ENCODE peak calls at places on chromosomes 2 and 18, in six cellular contexts. R, D, N, G, O and C are unnamed samples.

GRCh38 chr18:31837879-31838278 is 77.2 kb upstream of the SLC25A52 start:
- DNase-seq in R (no peak), D (no peak), N (no peak), G (no peak), O (no peak), C (no peak)

GRCh38 chr2:61471905-61472805 is 1.3 kb upstream of the USP34 start:
- DNase-seq in R (no peak), D (no peak), N (no peak), G (no peak), O (peak; percentile 45), C (no peak)

GRCh38 chr2:142892715-142893114 is 15.3 kb downstream of the KYNU start:
- DNase-seq in R (no peak), D (no peak), N (no peak), G (no peak), O (no peak), C (no peak)

GRCh38 chr2:26671691-26672090 is 20.8 kb upstream of the KCNK3 start:
- DNase-seq in R (no peak), D (no peak), N (no peak), G (no peak), O (no peak), C (no peak)

GRCh38 chr2:239026711-239027430 is 179.0 kb downstream of the TWIST2 start:
- DNase-seq in R (no peak), D (no peak), N (no peak), G (no peak), O (no peak), C (no peak)

GRCh38 chr2:51231071-51231470 is 199.1 kb upstream of the NRXN1 start:
- DNase-seq in R (no peak), D (no peak), N (no peak), G (no peak), O (no peak), C (no peak)

GRCh38 chr2:177148477-177149154 is 64.0 kb upstream of the HNRNPA3 start:
- DNase-seq in R (peak; percentile 65), D (peak; percentile 81), N (no peak), G (peak; percentile 65), O (peak; percentile 67), C (peak; percentile 81)

GRCh38 chr2:20624884-20625485 is 25.9 kb downstream of the HS1BP3 start:
- DNase-seq in R (peak; percentile 13), D (no peak), N (no peak), G (no peak), O (no peak), C (peak; percentile 61)

GRCh38 chr2:226114436-226114835 is 685.2 kb downstream of the IRS1 start:
- DNase-seq in R (no peak), D (no peak), N (no peak), G (no peak), O (peak; percentile 46), C (no peak)

GRCh38 chr18:48238206-48238605 is 171.0 kb downstream of the ZBTB7C start:
- DNase-seq in R (no peak), D (no peak), N (peak; percentile 4), G (no peak), O (peak; percentile 11), C (no peak)

GRCh38 chr18:8800041-8800441 is 94.7 kb downstream of the MTCL1 start:
- DNase-seq in R (no peak), D (peak; percentile 43), N (no peak), G (no peak), O (no peak), C (no peak)

GRCh38 chr18:41532344-41533086 is 422.5 kb upstream of the PIK3C3 start:
- DNase-seq in R (no peak), D (peak; percentile 15), N (no peak), G (no peak), O (peak; percentile 22), C (no peak)

GRCh38 chr18:61992285-61992684 is 99.5 kb upstream of the RNF152 start:
- DNase-seq in R (no peak), D (no peak), N (peak; percentile 47), G (no peak), O (peak; percentile 93), C (no peak)

GRCh38 chr2:38747007-38747424 is 4.1 kb downstream of the SRSF7 start:
- DNase-seq in R (no peak), D (no peak), N (no peak), G (no peak), O (no peak), C (no peak)

GRCh38 chr2:168241208-168241607 is 6.2 kb downstream of the STK39 start:
- DNase-seq in R (no peak), D (no peak), N (no peak), G (no peak), O (no peak), C (no peak)

GRCh38 chr2:179340678-179341077 is 76.0 kb upstream of the SESTD1 start:
- DNase-seq in R (no peak), D (peak; percentile 19), N (peak; percentile 37), G (no peak), O (peak; percentile 45), C (no peak)

GRCh38 chr2:128733450-128733849 is 414.8 kb upstream of the HS6ST1 start:
- DNase-seq in R (no peak), D (no peak), N (no peak), G (no peak), O (no peak), C (no peak)

GRCh38 chr2:208359632-208359986 is 47.0 kb upstream of the PTH2R start:
- DNase-seq in R (no peak), D (no peak), N (no peak), G (no peak), O (no peak), C (no peak)

GRCh38 chr2:187264612-187265011 is 183.4 kb downstream of the CALCRL start:
- DNase-seq in R (no peak), D (no peak), N (no peak), G (no peak), O (no peak), C (no peak)

GRCh38 chr2:157244691-157245090 is 12.8 kb upstream of the GALNT5 start:
- DNase-seq in R (no peak), D (no peak), N (no peak), G (no peak), O (no peak), C (no peak)

GRCh38 chr2:239896075-239896474 is 129.1 kb downstream of the NDUFA10 start:
- DNase-seq in R (no peak), D (no peak), N (no peak), G (no peak), O (no peak), C (peak; percentile 17)

GRCh38 chr2:139142252-139142651 is 362.1 kb upstream of the NXPH2 start:
- DNase-seq in R (no peak), D (peak; percentile 36), N (peak; percentile 26), G (no peak), O (peak; percentile 23), C (no peak)

GRCh38 chr18:50829644-50830043 is 9.8 kb upstream of the MRO start:
- DNase-seq in R (no peak), D (no peak), N (no peak), G (no peak), O (no peak), C (no peak)

GRCh38 chr2:85157345-85157744 is 24.2 kb downstream of the TCF7L1 start:
- DNase-seq in R (no peak), D (no peak), N (no peak), G (no peak), O (no peak), C (no peak)

GRCh38 chr2:176149484-176150337 is 1.6 kb upstream of the HOXD4 start:
- DNase-seq in R (no peak), D (no peak), N (no peak), G (no peak), O (no peak), C (no peak)

GRCh38 chr2:75064691-75065396 is 106.4 kb downstream of the POLE4 start:
- DNase-seq in R (peak; percentile 42), D (peak; percentile 48), N (no peak), G (peak; percentile 19), O (peak; percentile 53), C (peak; percentile 37)

GRCh38 chr2:158879229-158879903 is 84.2 kb downstream of the DAPL1 start:
- DNase-seq in R (no peak), D (no peak), N (no peak), G (no peak), O (no peak), C (no peak)

GRCh38 chr2:21118302-21118920 is 5.4 kb upstream of the TDRD15 start:
- DNase-seq in R (no peak), D (peak; percentile 24), N (peak; percentile 7), G (no peak), O (peak; percentile 40), C (peak; percentile 43)

GRCh38 chr2:72325592-72326422 is 178.1 kb upstream of the CYP26B1 start:
- DNase-seq in R (no peak), D (peak; percentile 19), N (no peak), G (no peak), O (peak; percentile 11), C (no peak)